ENCODE peak calls at places on chromosomes 7 and 10, in seven cellular contexts. X is tibial artery, J is body of pancreas, S is spleen, I is cardiac fibroblast, C is GM12878, B is fibroblast of pulmonary artery. K is an unnamed sample.

GRCh38 chr10:88897019-88897853 is 17.2 kb downstream of the STAMBPL1 start:
- DNase-seq in X (no peak), J (no peak), S (no peak), I (no peak), C (no peak), B (no peak), K (peak)

GRCh38 chr7:132078891-132079735 is 497.2 kb downstream of the PLXNA4 start:
- DNase-seq in X (no peak), J (no peak), S (no peak), I (no peak), C (no peak), B (no peak), K (peak)

GRCh38 chr10:75971402-75972211 is 540.2 kb downstream of the LRMDA start:
- DNase-seq in X (no peak), J (no peak), S (no peak), I (peak), C (no peak), B (peak), K (peak)

GRCh38 chr7:135798104-135798503 is 49.5 kb upstream of the FAM180A start:
- DNase-seq in X (no peak), J (no peak), S (no peak), I (no peak), C (no peak), B (no peak), K (no peak)

GRCh38 chr7:40232242-40232929 is 97.6 kb downstream of the SUGCT start:
- DNase-seq in X (no peak), J (peak), S (no peak), I (peak), C (no peak), B (peak), K (peak)

GRCh38 chr7:20304366-20304765 is 26.3 kb upstream of the ITGB8 start:
- DNase-seq in X (no peak), J (no peak), S (no peak), I (no peak), C (no peak), B (no peak), K (no peak)

GRCh38 chr7:78081888-78082287 is 283.3 kb downstream of the PHTF2 start:
- DNase-seq in X (no peak), J (no peak), S (no peak), I (no peak), C (no peak), B (no peak), K (no peak)

GRCh38 chr7:55250313-55250712 is 114.8 kb upstream of the LANCL2 start:
- DNase-seq in X (no peak), J (peak), S (no peak), I (peak), C (no peak), B (peak), K (peak)

GRCh38 chr7:124839687-124840086 is 74.1 kb upstream of the GPR37 start:
- DNase-seq in X (no peak), J (no peak), S (no peak), I (no peak), C (no peak), B (no peak), K (no peak)

GRCh38 chr7:158355456-158356065 is 232.1 kb downstream of the PTPRN2 start:
- DNase-seq in X (peak), J (no peak), S (peak), I (no peak), C (no peak), B (no peak), K (no peak)

GRCh38 chr7:74518041-74518440 is 64.3 kb downstream of the GTF2IRD1 start:
- DNase-seq in X (no peak), J (no peak), S (no peak), I (no peak), C (no peak), B (no peak), K (no peak)

GRCh38 chr10:32982293-32982709 is 24.3 kb upstream of the ITGB1 start:
- DNase-seq in X (no peak), J (no peak), S (no peak), I (peak), C (no peak), B (peak), K (peak)

GRCh38 chr10:63972949-63973827 is 452.0 kb downstream of the REEP3 start:
- DNase-seq in X (peak), J (no peak), S (no peak), I (no peak), C (no peak), B (no peak), K (no peak)

GRCh38 chr10:4316166-4316810 is 509.7 kb upstream of the AKR1E2 start:
- DNase-seq in X (peak), J (no peak), S (no peak), I (peak), C (no peak), B (peak), K (peak)
- TF ChIP-seq CTCF in X (no peak), J (no peak), S (no peak), I (peak), C (no peak), B (peak), K (no peak)

GRCh38 chr10:125054664-125055273 is 105.6 kb downstream of the CTBP2 start:
- DNase-seq in X (no peak), J (no peak), S (no peak), I (no peak), C (no peak), B (no peak), K (no peak)

GRCh38 chr10:125060038-125060437 is 100.3 kb downstream of the CTBP2 start:
- DNase-seq in X (no peak), J (no peak), S (no peak), I (peak), C (no peak), B (peak), K (no peak)

GRCh38 chr10:125056161-125057132 is 103.9 kb downstream of the CTBP2 start:
- DNase-seq in X (no peak), J (no peak), S (peak), I (no peak), C (no peak), B (no peak), K (no peak)

GRCh38 chr10:125060486-125060850 is 99.9 kb downstream of the CTBP2 start:
- DNase-seq in X (peak), J (no peak), S (no peak), I (peak), C (no peak), B (peak), K (peak)

DNA sequence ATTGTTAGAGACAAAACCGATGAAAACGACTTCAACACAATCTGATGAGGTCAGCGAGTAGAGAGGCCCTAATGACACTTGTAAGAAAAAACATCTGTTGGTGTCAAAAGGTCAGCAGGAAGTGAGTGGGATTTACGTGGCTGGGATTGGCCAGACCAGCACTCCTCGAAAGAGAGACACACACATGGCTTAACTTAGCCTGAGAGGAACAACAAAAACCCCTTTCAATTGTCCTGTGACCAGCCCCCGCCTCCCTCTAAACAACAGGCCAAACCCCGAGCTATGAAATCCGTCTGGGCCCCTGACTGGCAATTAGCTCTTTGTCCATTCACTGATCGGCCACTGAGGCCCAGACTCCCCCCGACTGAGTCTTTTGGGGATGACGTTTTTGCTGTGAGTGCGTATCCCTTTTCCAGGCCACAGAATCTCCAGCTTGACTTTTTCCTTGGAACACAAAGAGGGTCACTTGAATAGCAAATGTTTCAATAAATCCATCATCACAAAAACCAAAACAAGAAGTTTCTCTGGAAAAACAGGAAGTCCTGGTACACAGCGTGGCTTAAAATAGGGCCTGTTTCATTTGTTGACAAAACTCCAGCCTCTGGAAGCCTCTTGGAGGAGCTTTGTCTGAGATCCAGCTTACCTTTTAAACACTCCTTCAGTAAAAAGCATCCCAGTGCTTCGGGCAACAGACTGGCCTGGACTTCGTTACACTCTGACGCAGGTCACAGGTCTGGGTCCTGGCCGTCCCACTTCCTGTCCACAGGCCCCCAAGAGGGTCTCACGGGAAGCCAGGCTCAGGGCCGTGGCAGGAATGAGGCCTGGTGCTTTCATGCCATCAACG is 103.0 kb downstream of the CTBP2 start:
- DNase-seq in X (peak), J (no peak), S (peak), I (peak), C (no peak), B (peak), K (peak)
- H3K4me3 ChIP-seq in X (peak), J (no peak), S (no peak), I (no peak), C (no peak), B (peak), K (peak)

GRCh38 chr7:23242935-23243334 is 3.6 kb upstream of the GPNMB start:
- DNase-seq in X (no peak), J (no peak), S (no peak), I (no peak), C (no peak), B (no peak), K (no peak)
- TF ChIP-seq CTCF in X (no peak), J (no peak), S (no peak), I (no peak), C (no peak), B (no peak), K (no peak)

GRCh38 chr7:99974681-99975080 is 1.1 kb downstream of the AZGP1 start:
- DNase-seq in X (no peak), J (no peak), S (no peak), I (no peak), C (no peak), B (no peak), K (no peak)
- H3K4me3 ChIP-seq in X (no peak), J (peak), S (no peak), I (no peak), C (no peak), B (no peak), K (no peak)

GRCh38 chr7:1794888-1795542 is 124.9 kb downstream of the ELFN1 start:
- DNase-seq in X (no peak), J (no peak), S (no peak), I (no peak), C (no peak), B (peak), K (no peak)
- TF ChIP-seq CTCF in X (no peak), J (no peak), S (no peak), I (peak), C (peak), B (peak), K (peak)

K was measured in fibroblast of villous mesenchyme.